ENCODE peak calls at places on chromosome 9, in five cellular contexts. G is K562, Q is GM12878, V is HepG2, N is HCT116. M is an unnamed sample.

GRCh38 chr9:121201045-121201737 is 478 bp downstream of the RAB14 start:
- DNase-seq in Q (no peak), V (no peak), N (no peak), G (peak; percentile 79), M (no peak)

GRCh38 chr9:128101231-128101641 is 26.3 kb downstream of the PTGES2 start:
- DNase-seq in V (peak; percentile 61), G (no peak), N (no peak), Q (no peak), M (no peak)

GRCh38 chr9:114709636-114710035 is 27.6 kb upstream of the TEX48 start:
- DNase-seq in G (no peak), V (no peak), Q (no peak), N (no peak), M (no peak)

GRCh38 chr9:98983295-98984268 is 39.9 kb downstream of the COL15A1 start:
- DNase-seq in Q (no peak), G (no peak), N (no peak), V (no peak), M (no peak)

GRCh38 chr9:128191406-128192046 is at the start of gene CIZ1:
- DNase-seq in N (peak; percentile 49), Q (no peak), V (peak; percentile 43), G (peak; percentile 99), M (no peak)

GRCh38 chr9:126472931-126473330 is 140.8 kb upstream of the LMX1B start:
- DNase-seq in G (no peak), N (no peak), Q (no peak), V (no peak), M (no peak)

GRCh38 chr9:33184947-33185346 is 17.8 kb upstream of the B4GALT1 start:
- DNase-seq in G (no peak), Q (no peak), N (no peak), V (no peak), M (no peak)

GRCh38 chr9:30574355-30575151 is 1809.9 kb upstream of the ACO1 start:
- DNase-seq in N (no peak), Q (no peak), G (no peak), V (no peak), M (no peak)

GRCh38 chr9:33817327-33818166 is 587 bp downstream of the UBE2R2 start:
- DNase-seq in Q (no peak), G (peak; percentile 72), N (no peak), V (peak; percentile 64), M (peak; percentile 25)

GRCh38 chr9:127452481-127453092 is 1.3 kb downstream of the LRSAM1 start:
- DNase-seq in V (peak; percentile 49), G (no peak), N (no peak), Q (no peak), M (no peak)

GRCh38 chr9:126617003-126617739 is 3.4 kb downstream of the LMX1B start:
- DNase-seq in N (no peak), G (no peak), Q (no peak), V (no peak), M (no peak)

GRCh38 chr9:35106343-35106730 is 3.4 kb upstream of the STOML2 start:
- DNase-seq in N (no peak), G (no peak), V (no peak), Q (no peak), M (no peak)

GRCh38 chr9:111094433-111095421 is 56.5 kb upstream of the LPAR1 start:
- DNase-seq in V (no peak), Q (peak; percentile 9), G (no peak), N (no peak), M (no peak)

GRCh38 chr9:86099695-86100364 is 472 bp upstream of the GOLM1 start:
- DNase-seq in N (peak; percentile 57), V (no peak), Q (no peak), G (no peak), M (peak; percentile 74)

GRCh38 chr9:3508078-3508431 is 17.7 kb downstream of the RFX3 start:
- DNase-seq in V (no peak), N (no peak), Q (no peak), G (no peak), M (no peak)

GRCh38 chr9:74940600-74940999 is 12.1 kb downstream of the C9orf40 start:
- DNase-seq in V (peak; percentile 85), G (no peak), N (no peak), Q (no peak), M (no peak)

GRCh38 chr9:224540-225520 is 10.2 kb downstream of the DOCK8 start:
- DNase-seq in N (no peak), V (peak; percentile 26), Q (no peak), G (peak; percentile 14), M (no peak)

GRCh38 chr9:18473551-18474279 is at the start of gene ADAMTSL1:
- DNase-seq in N (no peak), Q (no peak), G (no peak), V (no peak), M (peak; percentile 56)

GRCh38 chr9:125635888-125636287 is 71.1 kb downstream of the MAPKAP1 start:
- DNase-seq in N (no peak), G (no peak), V (peak; percentile 12), Q (no peak), M (no peak)

GRCh38 chr9:88007291-88007650 is 32.9 kb upstream of the CDK20 start:
- DNase-seq in V (no peak), N (no peak), G (no peak), Q (no peak), M (no peak)

GRCh38 chr9:18745710-18746109 is 271.8 kb downstream of the ADAMTSL1 start:
- DNase-seq in V (no peak), Q (no peak), G (no peak), N (no peak), M (no peak)

GRCh38 chr9:15485836-15486678 is 24.7 kb downstream of the PSIP1 start:
- DNase-seq in N (no peak), V (peak; percentile 27), G (no peak), Q (no peak), M (no peak)

GRCh38 chr9:100428871-100429654 is 2.1 kb downstream of the MSANTD3 start:
- DNase-seq in V (peak; percentile 89), N (peak; percentile 83), G (no peak), Q (no peak), M (no peak)

GRCh38 chr9:124818431-124819281 is 34.6 kb upstream of the WDR38 start:
- DNase-seq in G (peak; percentile 50), Q (no peak), N (peak; percentile 82), V (peak; percentile 90), M (no peak)

GRCh38 chr9:134626576-134627416 is 14.8 kb upstream of the COL5A1 start:
- DNase-seq in G (no peak), V (no peak), Q (no peak), N (no peak), M (no peak)

GRCh38 chr9:9216934-9217333 is 1395.9 kb downstream of the PTPRD start:
- DNase-seq in N (no peak), G (no peak), V (no peak), Q (no peak), M (no peak)

GRCh38 chr9:87422999-87423398 is 74.7 kb upstream of the DAPK1 start:
- DNase-seq in V (no peak), Q (no peak), G (no peak), N (no peak), M (no peak)

GRCh38 chr9:129266536-129266935 is 88.5 kb upstream of the IER5L start:
- DNase-seq in G (no peak), V (no peak), N (no peak), Q (no peak), M (no peak)

GRCh38 chr9:90839183-90839582 is 37.6 kb downstream of the SYK start:
- DNase-seq in V (no peak), G (no peak), N (no peak), Q (no peak), M (no peak)

GRCh38 chr9:69066955-69067354 is 31.4 kb downstream of the FXN start:
- DNase-seq in G (peak; percentile 27), N (no peak), V (no peak), Q (no peak), M (peak; percentile 71)

GRCh38 chr9:7042124-7042523 is 284.4 kb downstream of the KDM4C start:
- DNase-seq in N (no peak), Q (no peak), G (no peak), V (no peak), M (no peak)

GRCh38 chr9:107727113-107727780 is 237.7 kb upstream of the KLF4 start:
- DNase-seq in V (no peak), N (no peak), Q (no peak), G (no peak), M (no peak)

GRCh38 chr9:22813520-22813919 is 366.9 kb downstream of the DMRTA1 start:
- DNase-seq in N (no peak), Q (no peak), G (no peak), V (peak; percentile 2), M (no peak)

GRCh38 chr9:124262596-124263045 is 4.9 kb downstream of the NEK6 start:
- DNase-seq in Q (no peak), V (no peak), N (no peak), G (no peak), M (no peak)

GRCh38 chr9:113454914-113455761 is 8.4 kb upstream of the RGS3 start:
- DNase-seq in N (peak; percentile 16), G (peak; percentile 61), V (peak; percentile 83), Q (no peak), M (no peak)

GRCh38 chr9:89361816-89362646 is 43.7 kb downstream of the SECISBP2 start:
- DNase-seq in N (no peak), Q (no peak), G (no peak), V (no peak), M (no peak)

GRCh38 chr9:5743109-5743508 is 89.8 kb downstream of the ERMP1 start:
- DNase-seq in V (no peak), Q (no peak), G (no peak), N (no peak), M (no peak)
- H3K36me3 ChIP-seq in V (peaks cover 27% of the 10 kb centered on the region), Q (peaks cover 3% of the 10 kb centered on the region), G (peaks cover 44% of the 10 kb centered on the region), N (peaks cover 20% of the 10 kb centered on the region), M (peaks cover 13% of the 10 kb centered on the region)

GRCh38 chr9:70924905-70925547 is 196.4 kb downstream of the TRPM3 start:
- DNase-seq in N (peak; percentile 48), G (peak; percentile 7), Q (no peak), V (peak; percentile 56), M (no peak)
- TF ChIP-seq SRF in N (no peak), G (no peak), Q (no peak), V (no peak), M (no peak)

DNA sequence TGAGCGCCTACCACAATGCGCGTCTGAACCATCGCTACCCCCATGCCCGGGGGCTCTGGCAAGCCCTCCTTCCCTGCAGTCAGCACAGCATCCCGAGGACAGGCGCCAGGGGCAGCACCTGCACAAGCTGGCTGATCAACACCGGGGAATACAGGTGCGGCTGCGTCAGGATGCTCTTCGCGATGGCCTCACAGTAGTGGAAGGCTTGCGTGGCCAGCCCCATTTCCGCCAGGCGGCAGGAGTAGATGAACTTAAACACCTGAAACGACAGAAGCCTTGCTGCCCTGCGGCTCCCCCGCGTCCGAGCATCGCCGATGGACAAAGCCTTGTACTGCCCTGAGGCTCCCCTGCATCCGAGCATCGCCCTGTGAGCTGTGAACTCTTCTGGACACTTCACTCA is 17.7 kb upstream of the INPP5E start:
- DNase-seq in G (no peak), N (no peak), Q (no peak), V (no peak), M (no peak)
- H3K36me3 ChIP-seq in G (peaks cover 85% of the 10 kb centered on the region), N (peaks cover 51% of the 10 kb centered on the region), Q (peaks cover 40% of the 10 kb centered on the region), V (peaks cover 82% of the 10 kb centered on the region), M (peaks cover 31% of the 10 kb centered on the region)

DNA sequence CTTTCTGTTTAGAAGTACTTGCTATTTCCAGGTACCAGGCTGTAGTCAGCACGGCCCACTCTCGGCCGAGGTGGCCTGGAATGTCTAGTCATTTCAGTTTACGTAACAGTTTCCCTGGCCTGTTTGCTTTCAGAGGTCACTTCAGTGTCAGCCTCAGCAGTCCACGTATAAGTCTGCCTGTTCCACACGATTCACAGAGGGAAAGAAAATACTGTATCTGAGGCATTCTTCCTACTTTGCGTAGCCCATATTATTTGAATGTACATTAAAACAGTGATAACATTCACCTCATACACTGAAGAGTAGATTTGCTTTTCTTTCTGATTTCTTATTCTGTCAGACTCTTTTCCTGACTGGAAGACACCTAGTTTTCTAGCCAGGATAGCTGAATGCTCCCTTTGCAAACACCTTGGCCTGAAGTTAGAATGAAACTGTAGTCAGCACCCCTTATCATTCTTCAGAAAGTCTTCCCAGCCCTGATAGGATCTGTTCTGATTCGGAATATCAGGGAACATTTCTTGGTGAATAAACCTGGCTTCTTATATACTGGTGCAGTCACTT is 140.9 kb downstream of the AOPEP start:
- DNase-seq in G (peak; percentile 36), V (peak; percentile 89), N (peak; percentile 45), Q (no peak), M (no peak)
- TF ChIP-seq SRF in G (no peak), V (no peak), N (peak; percentile 35), Q (no peak), M (no peak)

M was measured in H1.